ENCODE peak calls at places on chromosomes 13 and 19, in four cellular contexts. F, I, M and V are unnamed samples.

GRCh38 chr19:7852851-7853759 is 21.1 kb downstream of the PRR36 start:
- DNase-seq in F (peak), I (peak), M (peak), V (peak)

GRCh38 chr13:42769650-42770049 is 11.7 kb upstream of the FAM216B start:
- DNase-seq in F (no peak), I (no peak), M (no peak), V (no peak)

GRCh38 chr19:1948676-1949075 is 7.7 kb downstream of the CSNK1G2 start:
- DNase-seq in F (no peak), I (no peak), M (no peak), V (no peak)

GRCh38 chr19:6947745-6948144 is 60.4 kb downstream of the ADGRE1 start:
- DNase-seq in F (peak), I (no peak), M (no peak), V (no peak)

GRCh38 chr13:32309312-32309711 is 5.9 kb downstream of the ZAR1L start:
- DNase-seq in F (no peak), I (no peak), M (no peak), V (no peak)

GRCh38 chr13:28493740-28494536 is 990 bp downstream of the FLT1 start:
- DNase-seq in F (no peak), I (no peak), M (no peak), V (peak)

GRCh38 chr13:94598281-94598680 is 2.3 kb upstream of the TGDS start:
- DNase-seq in F (no peak), I (no peak), M (no peak), V (no peak)

GRCh38 chr13:111531505-111531904 is 211.1 kb downstream of the TEX29 start:
- DNase-seq in F (no peak), I (no peak), M (peak), V (no peak)

GRCh38 chr13:43107780-43108179 is 84.4 kb downstream of the DNAJC15 start:
- DNase-seq in F (no peak), I (no peak), M (no peak), V (no peak)

GRCh38 chr19:12705169-12705568 is 8.7 kb upstream of the FBXW9 start:
- DNase-seq in F (no peak), I (no peak), M (no peak), V (no peak)

GRCh38 chr13:95455782-95456181 is 96.7 kb upstream of the CLDN10 start:
- DNase-seq in F (no peak), I (no peak), M (no peak), V (no peak)

GRCh38 chr13:109783815-109784589 is 2.4 kb downstream of the IRS2 start:
- DNase-seq in F (no peak), I (peak), M (no peak), V (peak)

GRCh38 chr19:43668406-43669158 is 1.4 kb downstream of the PLAUR start:
- DNase-seq in F (peak), I (peak), M (peak), V (peak)

GRCh38 chr13:111789420-111789819 is 277.5 kb upstream of the SOX1 start:
- DNase-seq in F (no peak), I (no peak), M (no peak), V (peak)

GRCh38 chr13:99751517-99752199 is 219.9 kb downstream of the ZIC5 start:
- DNase-seq in F (no peak), I (no peak), M (no peak), V (no peak)

GRCh38 chr19:16168465-16169081 is 4.8 kb downstream of the CIB3 start:
- DNase-seq in F (no peak), I (no peak), M (no peak), V (no peak)

GRCh38 chr19:12668937-12669271 is 2.3 kb downstream of the WDR83 start:
- DNase-seq in F (peak), I (peak), M (no peak), V (peak)

GRCh38 chr19:8935460-8935859 is 74.7 kb downstream of the MUC16 start:
- DNase-seq in F (no peak), I (no peak), M (no peak), V (no peak)

GRCh38 chr13:109720758-109721184 is 65.6 kb downstream of the IRS2 start:
- DNase-seq in F (no peak), I (no peak), M (no peak), V (no peak)

GRCh38 chr19:17953869-17954268 is 13.0 kb upstream of the KCNN1 start:
- DNase-seq in F (no peak), I (no peak), M (no peak), V (no peak)

GRCh38 chr13:45749026-45749759 is 47.1 kb downstream of the CBY2 start:
- DNase-seq in F (no peak), I (peak), M (no peak), V (no peak)

GRCh38 chr19:1756264-1756663 is 3.0 kb downstream of the ONECUT3 start:
- DNase-seq in F (no peak), I (no peak), M (no peak), V (no peak)

GRCh38 chr19:1455336-1456120 is 5.6 kb downstream of the APC2 start:
- DNase-seq in F (no peak), I (peak), M (no peak), V (peak)

GRCh38 chr19:41960973-41961372 is 1.9 kb upstream of the RABAC1 start:
- DNase-seq in F (no peak), I (no peak), M (no peak), V (no peak)

GRCh38 chr19:45591004-45591637 is 6.5 kb upstream of the OPA3 start:
- DNase-seq in F (peak), I (no peak), M (no peak), V (peak)

GRCh38 chr19:35347930-35348298 is 212 bp downstream of the FFAR1 start:
- DNase-seq in F (no peak), I (no peak), M (no peak), V (no peak)

GRCh38 chr13:40777957-40778235 is 6.9 kb upstream of the MRPS31 start:
- DNase-seq in F (no peak), I (no peak), M (no peak), V (no peak)

GRCh38 chr13:48630791-48631190 is 22.9 kb upstream of the CYSLTR2 start:
- DNase-seq in F (no peak), I (no peak), M (no peak), V (no peak)

GRCh38 chr19:45446295-45446694 is 21.5 kb upstream of the FOSB start:
- DNase-seq in F (no peak), I (no peak), M (peak), V (no peak)

GRCh38 chr13:110307697-110308376 is 753 bp downstream of the COL4A2 start:
- DNase-seq in F (no peak), I (no peak), M (no peak), V (no peak)